ENCODE peak calls at places on chromosomes 6 and 20, in five cellular contexts. I, B, N, Y and M are unnamed samples.

GRCh38 chr6:92469429-92469828 is 949.9 kb downstream of the EPHA7 start:
- DNase-seq in Y (no peak), I (no peak), N (no peak), B (no peak), M (no peak)

GRCh38 chr6:13216236-13216933 is 112.0 kb downstream of the TBC1D7 start:
- DNase-seq in Y (no peak), I (no peak), B (no peak), N (no peak), M (peak; percentile 31)

GRCh38 chr20:10474606-10475184 is 39.6 kb downstream of the SLX4IP start:
- DNase-seq in Y (peak; percentile 72), I (peak; percentile 75), N (no peak), B (no peak), M (no peak)

GRCh38 chr6:103800131-103800670 is 1059.5 kb downstream of the HACE1 start:
- DNase-seq in N (no peak), Y (no peak), I (no peak), B (no peak), M (no peak)

GRCh38 chr20:16346956-16347355 is 226.3 kb downstream of the KIF16B start:
- DNase-seq in Y (no peak), N (no peak), B (no peak), I (no peak), M (no peak)

GRCh38 chr20:5353624-5354496 is 37.1 kb upstream of the PROKR2 start:
- DNase-seq in B (peak; percentile 44), Y (no peak), I (no peak), N (no peak), M (no peak)

GRCh38 chr6:26104457-26105108 is 17.4 kb downstream of the HFE start:
- DNase-seq in I (no peak), Y (no peak), B (no peak), N (no peak), M (peak; percentile 70)

GRCh38 chr20:3812975-3813599 is 7.3 kb upstream of the AP5S1 start:
- DNase-seq in N (no peak), Y (peak; percentile 15), B (no peak), I (no peak), M (peak; percentile 25)

GRCh38 chr20:48454721-48455490 is 372.9 kb downstream of the PREX1 start:
- DNase-seq in B (no peak), N (no peak), I (no peak), Y (no peak), M (no peak)

GRCh38 chr6:31814677-31815024 is 432 bp downstream of the HSPA1L start:
- DNase-seq in N (peak; percentile 94), I (peak; percentile 97), Y (peak; percentile 97), B (peak; percentile 97), M (peak; percentile 98)

GRCh38 chr20:62494537-62494936 is 18.7 kb upstream of the GATA5 start:
- DNase-seq in N (no peak), B (no peak), I (no peak), Y (peak; percentile 82), M (no peak)

GRCh38 chr20:22687676-22688360 is 103.4 kb upstream of the FOXA2 start:
- DNase-seq in B (no peak), I (no peak), N (no peak), Y (no peak), M (no peak)

GRCh38 chr6:127200114-127200513 is 66.5 kb upstream of the RNF146 start:
- DNase-seq in N (no peak), Y (no peak), I (no peak), B (no peak), M (no peak)

GRCh38 chr6:83183082-83183828 is 9.8 kb downstream of the PGM3 start:
- DNase-seq in Y (no peak), N (no peak), I (no peak), B (peak; percentile 98), M (no peak)

GRCh38 chr6:107841265-107841650 is 17.1 kb upstream of the SCML4 start:
- DNase-seq in I (no peak), Y (no peak), B (no peak), N (no peak), M (no peak)

GRCh38 chr6:105771313-105771970 is 314.7 kb upstream of the PRDM1 start:
- DNase-seq in Y (no peak), B (peak; percentile 65), I (no peak), N (no peak), M (no peak)

GRCh38 chr20:60467771-60468170 is 509.5 kb downstream of the CDH26 start:
- DNase-seq in Y (no peak), B (no peak), I (no peak), N (no peak), M (no peak)

GRCh38 chr6:69816017-69816416 is 19.2 kb upstream of the LMBRD1 start:
- DNase-seq in B (no peak), I (no peak), Y (no peak), N (no peak), M (no peak)

GRCh38 chr6:42401605-42401935 is 50.2 kb downstream of the TRERF1 start:
- DNase-seq in Y (no peak), B (no peak), N (no peak), I (no peak), M (peak; percentile 61)

GRCh38 chr20:47189060-47189459 is 167.4 kb downstream of the ZMYND8 start:
- DNase-seq in I (no peak), B (no peak), Y (peak; percentile 0), N (no peak), M (no peak)

GRCh38 chr6:89655122-89655521 is 16.6 kb upstream of the LYRM2 start:
- DNase-seq in I (no peak), N (no peak), Y (no peak), B (peak; percentile 40), M (no peak)

GRCh38 chr6:44003345-44004061 is 123.7 kb downstream of the MRPL14 start:
- DNase-seq in N (no peak), Y (peak; percentile 48), I (no peak), B (no peak), M (no peak)

GRCh38 chr20:29687438-29687837 is 1570.0 kb upstream of the DEFB115 start:
- DNase-seq in Y (no peak), I (peak; percentile 40), B (no peak), N (no peak), M (no peak)

GRCh38 chr20:34705383-34706021 is 1.4 kb downstream of the TP53INP2 start:
- DNase-seq in B (peak; percentile 23), I (peak; percentile 74), N (peak; percentile 59), Y (no peak), M (peak; percentile 95)

GRCh38 chr20:38186788-38187221 is 21.7 kb upstream of the TGM2 start:
- DNase-seq in Y (no peak), I (no peak), N (no peak), B (peak; percentile 38), M (no peak)
- H3K27ac ChIP-seq in Y (no peak overlapping the region), I (no peak overlapping the region), N (no peak overlapping the region), B (no peak overlapping the region), M (no peak overlapping the region)

DNA sequence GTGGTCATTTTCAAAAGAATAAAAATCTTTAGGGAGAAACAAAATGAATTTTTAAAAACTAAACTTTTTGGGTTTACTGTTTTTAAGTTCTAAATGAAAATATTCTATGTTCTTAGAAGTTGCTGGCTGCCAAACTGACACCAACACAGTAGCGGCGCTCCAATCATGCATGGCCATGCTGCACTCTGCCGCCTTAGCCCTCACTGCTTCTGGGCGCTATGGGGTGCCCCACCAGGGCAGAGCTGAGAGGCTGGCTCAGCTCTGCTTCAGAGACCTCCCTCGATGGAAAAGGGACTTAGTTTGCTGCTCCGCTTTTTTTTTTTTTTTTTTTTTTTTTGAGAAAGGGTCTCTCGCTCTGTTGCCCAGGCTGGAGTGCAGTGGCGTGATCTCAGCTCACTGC is 20.9 kb downstream of the EZR start:
- DNase-seq in I (no peak), N (peak; percentile 19), B (no peak), Y (no peak), M (no peak)
- H3K4me1 ChIP-seq in I (peaks cover 4% of the 10 kb centered on the region), N (peaks cover 76% of the 10 kb centered on the region), B (peaks cover 12% of the 10 kb centered on the region), Y (peaks cover 16% of the 10 kb centered on the region), M (peaks cover 33% of the 10 kb centered on the region)

GRCh38 chr20:41032243-41032642 is 3.6 kb downstream of the TOP1 start:
- DNase-seq in B (peak; percentile 71), Y (no peak), N (no peak), I (no peak), M (no peak)

GRCh38 chr20:41037172-41037571 is 8.6 kb downstream of the TOP1 start:
- DNase-seq in I (no peak), B (no peak), Y (no peak), N (no peak), M (no peak)

GRCh38 chr20:41031243-41031619 is 2.6 kb downstream of the TOP1 start:
- DNase-seq in N (no peak), I (no peak), Y (no peak), B (no peak), M (peak; percentile 67)

GRCh38 chr20:41035207-41035606 is 6.6 kb downstream of the TOP1 start:
- DNase-seq in I (no peak), N (no peak), B (no peak), Y (no peak), M (no peak)

DNA sequence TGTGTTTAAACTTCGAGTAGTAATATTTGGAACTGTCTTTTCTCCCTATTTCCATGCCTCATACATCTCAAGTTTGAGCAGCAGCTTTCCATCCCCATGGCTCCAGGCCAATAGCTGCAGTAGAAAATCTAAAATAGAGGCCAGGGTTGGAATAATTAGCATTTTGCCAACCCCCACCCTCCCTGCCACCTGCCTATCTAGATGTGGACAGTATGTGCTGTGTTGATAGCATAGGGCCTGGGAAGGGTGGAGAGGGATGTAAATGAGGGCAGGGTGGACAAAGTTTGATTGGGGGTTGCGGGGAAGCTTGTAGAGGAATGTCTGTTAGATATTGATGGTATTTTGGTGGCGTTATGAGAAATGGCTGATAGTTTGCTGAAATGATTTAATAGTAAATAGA is 5.6 kb downstream of the TOP1 start:
- DNase-seq in B (no peak), Y (no peak), I (no peak), N (no peak), M (peak; percentile 69)
- H3K4me3 ChIP-seq in B (no peak overlapping the region), Y (no peak overlapping the region), I (no peak overlapping the region), N (no peak overlapping the region), M (peak overlapping the region; percentile 13)

GRCh38 chr6:14222956-14223355 is 105.4 kb downstream of the CD83 start:
- DNase-seq in N (no peak), B (no peak), Y (no peak), I (no peak), M (no peak)

GRCh38 chr6:14224359-14225103 is 107.0 kb downstream of the CD83 start:
- DNase-seq in B (no peak), Y (no peak), N (no peak), I (no peak), M (no peak)

GRCh38 chr6:14228571-14228970 is 111.0 kb downstream of the CD83 start:
- DNase-seq in Y (no peak), N (no peak), B (peak; percentile 62), I (no peak), M (no peak)

GRCh38 chr6:14221564-14222297 is 104.2 kb downstream of the CD83 start:
- DNase-seq in N (no peak), I (no peak), Y (no peak), B (no peak), M (peak; percentile 65)

GRCh38 chr6:14226051-14226660 is 108.6 kb downstream of the CD83 start:
- DNase-seq in B (no peak), N (no peak), Y (no peak), I (no peak), M (no peak)
- H3K27ac ChIP-seq in B (no peak overlapping the region), N (no peak overlapping the region), Y (no peak overlapping the region), I (no peak overlapping the region), M (no peak overlapping the region)

DNA sequence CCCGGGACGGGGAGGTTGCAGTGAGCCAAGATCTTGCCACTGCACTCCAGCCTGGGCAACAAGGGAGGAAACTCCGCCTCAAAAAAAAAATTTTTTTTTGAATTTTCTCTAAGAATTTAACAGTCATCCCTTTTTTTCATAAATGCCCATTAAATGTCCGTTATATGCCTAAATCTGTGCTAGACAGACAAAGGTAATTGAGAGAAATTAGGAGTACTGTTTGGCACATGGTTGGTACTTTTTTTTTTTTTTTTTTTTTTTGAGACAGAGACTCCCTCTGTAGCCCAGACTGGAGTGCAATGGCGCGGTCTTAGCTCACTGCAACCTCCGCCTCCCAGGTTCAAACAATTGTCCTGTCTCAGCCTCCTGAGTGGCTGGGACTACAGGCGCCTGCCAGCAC is 1.7 kb downstream of the PCMT1 start:
- DNase-seq in B (no peak), I (no peak), N (no peak), Y (no peak), M (no peak)
- H3K4me1 ChIP-seq in B (no peaks in the 10 kb centered on the region), I (peaks cover 2% of the 10 kb centered on the region), N (peaks cover 8% of the 10 kb centered on the region), Y (peaks cover 50% of the 10 kb centered on the region), M (peaks cover 13% of the 10 kb centered on the region)